ENCODE peak calls at places on chromosome 13, in ten cellular contexts. One of them, this sample, is unnamed.

GRCh38 chr13:90510319-90510718 is 837.2 kb upstream of the MIR17HG start:
- DNase-seq in naive thymus-derived CD4-positive, alpha-beta T cell: no peak
- DNase-seq in astrocyte of the hippocampus: no peak
- DNase-seq in stimulated activated CD4-positive, alpha-beta T cell treated with anti-CD3 and anti-CD28 coated beads, Interleukin-1b, Interleukin-23, amount 100 ng/mL, for 24 hours: no peak
- DNase-seq in COR-L47: no peak
- DNase-seq in stimulated activated CD8-positive, alpha-beta memory T cell treated with anti-CD3 and anti-CD28 coated beads, Interleukin-4, amount 100 ng/mL, for 48 hours: no peak
- DNase-seq in cardiac fibroblast: peak; percentile 13
- DNase-seq in substantia nigra: no peak
- DNase-seq in hepatic stellate cell: no peak
- DNase-seq in Daoy: no peak
- DNase-seq in this sample: no peak

GRCh38 chr13:33629610-33630009 is 188.3 kb upstream of the RFC3 start:
- DNase-seq in cardiac fibroblast: no peak
- DNase-seq in stimulated activated CD4-positive, alpha-beta T cell treated with anti-CD3 and anti-CD28 coated beads, Interleukin-1b, Interleukin-23, amount 100 ng/mL, for 24 hours: no peak
- DNase-seq in astrocyte of the hippocampus: no peak
- DNase-seq in hepatic stellate cell: no peak
- DNase-seq in stimulated activated CD8-positive, alpha-beta memory T cell treated with anti-CD3 and anti-CD28 coated beads, Interleukin-4, amount 100 ng/mL, for 48 hours: no peak
- DNase-seq in naive thymus-derived CD4-positive, alpha-beta T cell: no peak
- DNase-seq in Daoy: no peak
- DNase-seq in substantia nigra: no peak
- DNase-seq in COR-L47: no peak
- DNase-seq in this sample: no peak

GRCh38 chr13:25231537-25231936 is 55.8 kb downstream of the MTMR6 start:
- DNase-seq in stimulated activated CD8-positive, alpha-beta memory T cell treated with anti-CD3 and anti-CD28 coated beads, Interleukin-4, amount 100 ng/mL, for 48 hours: no peak
- DNase-seq in naive thymus-derived CD4-positive, alpha-beta T cell: no peak
- DNase-seq in cardiac fibroblast: no peak
- DNase-seq in COR-L47: peak; percentile 3
- DNase-seq in astrocyte of the hippocampus: no peak
- DNase-seq in Daoy: no peak
- DNase-seq in stimulated activated CD4-positive, alpha-beta T cell treated with anti-CD3 and anti-CD28 coated beads, Interleukin-1b, Interleukin-23, amount 100 ng/mL, for 24 hours: no peak
- DNase-seq in hepatic stellate cell: no peak
- DNase-seq in substantia nigra: no peak
- DNase-seq in this sample: no peak

GRCh38 chr13:106530907-106531520 is 4.4 kb downstream of the EFNB2 start:
- DNase-seq in cardiac fibroblast: no peak
- DNase-seq in Daoy: no peak
- DNase-seq in COR-L47: no peak
- DNase-seq in stimulated activated CD8-positive, alpha-beta memory T cell treated with anti-CD3 and anti-CD28 coated beads, Interleukin-4, amount 100 ng/mL, for 48 hours: no peak
- DNase-seq in hepatic stellate cell: no peak
- DNase-seq in stimulated activated CD4-positive, alpha-beta T cell treated with anti-CD3 and anti-CD28 coated beads, Interleukin-1b, Interleukin-23, amount 100 ng/mL, for 24 hours: no peak
- DNase-seq in substantia nigra: no peak
- DNase-seq in naive thymus-derived CD4-positive, alpha-beta T cell: no peak
- DNase-seq in astrocyte of the hippocampus: peak; percentile 60
- DNase-seq in this sample: no peak

GRCh38 chr13:32951580-32951979 is 64.6 kb upstream of the KL start:
- DNase-seq in substantia nigra: no peak
- DNase-seq in stimulated activated CD4-positive, alpha-beta T cell treated with anti-CD3 and anti-CD28 coated beads, Interleukin-1b, Interleukin-23, amount 100 ng/mL, for 24 hours: no peak
- DNase-seq in stimulated activated CD8-positive, alpha-beta memory T cell treated with anti-CD3 and anti-CD28 coated beads, Interleukin-4, amount 100 ng/mL, for 48 hours: no peak
- DNase-seq in cardiac fibroblast: no peak
- DNase-seq in Daoy: no peak
- DNase-seq in COR-L47: peak; percentile 54
- DNase-seq in hepatic stellate cell: no peak
- DNase-seq in naive thymus-derived CD4-positive, alpha-beta T cell: no peak
- DNase-seq in astrocyte of the hippocampus: no peak
- DNase-seq in this sample: no peak

GRCh38 chr13:60109285-60109684 is 54.4 kb downstream of the DIAPH3 start:
- DNase-seq in stimulated activated CD4-positive, alpha-beta T cell treated with anti-CD3 and anti-CD28 coated beads, Interleukin-1b, Interleukin-23, amount 100 ng/mL, for 24 hours: no peak
- DNase-seq in hepatic stellate cell: no peak
- DNase-seq in cardiac fibroblast: no peak
- DNase-seq in COR-L47: no peak
- DNase-seq in naive thymus-derived CD4-positive, alpha-beta T cell: no peak
- DNase-seq in substantia nigra: no peak
- DNase-seq in stimulated activated CD8-positive, alpha-beta memory T cell treated with anti-CD3 and anti-CD28 coated beads, Interleukin-4, amount 100 ng/mL, for 48 hours: no peak
- DNase-seq in Daoy: no peak
- DNase-seq in astrocyte of the hippocampus: no peak
- DNase-seq in this sample: no peak

GRCh38 chr13:113649212-113649611 is 8.8 kb downstream of the ATP4B start:
- DNase-seq in naive thymus-derived CD4-positive, alpha-beta T cell: no peak
- DNase-seq in Daoy: no peak
- DNase-seq in stimulated activated CD8-positive, alpha-beta memory T cell treated with anti-CD3 and anti-CD28 coated beads, Interleukin-4, amount 100 ng/mL, for 48 hours: no peak
- DNase-seq in hepatic stellate cell: no peak
- DNase-seq in COR-L47: no peak
- DNase-seq in substantia nigra: no peak
- DNase-seq in cardiac fibroblast: no peak
- DNase-seq in stimulated activated CD4-positive, alpha-beta T cell treated with anti-CD3 and anti-CD28 coated beads, Interleukin-1b, Interleukin-23, amount 100 ng/mL, for 24 hours: no peak
- DNase-seq in astrocyte of the hippocampus: no peak
- DNase-seq in this sample: no peak

GRCh38 chr13:47933688-47934011 is 67.4 kb downstream of the SUCLA2 start:
- DNase-seq in substantia nigra: no peak
- DNase-seq in stimulated activated CD4-positive, alpha-beta T cell treated with anti-CD3 and anti-CD28 coated beads, Interleukin-1b, Interleukin-23, amount 100 ng/mL, for 24 hours: no peak
- DNase-seq in naive thymus-derived CD4-positive, alpha-beta T cell: no peak
- DNase-seq in hepatic stellate cell: no peak
- DNase-seq in astrocyte of the hippocampus: peak; percentile 90
- DNase-seq in cardiac fibroblast: peak; percentile 20
- DNase-seq in stimulated activated CD8-positive, alpha-beta memory T cell treated with anti-CD3 and anti-CD28 coated beads, Interleukin-4, amount 100 ng/mL, for 48 hours: no peak
- DNase-seq in Daoy: peak; percentile 4
- DNase-seq in COR-L47: no peak
- DNase-seq in this sample: no peak

GRCh38 chr13:80132741-80133601 is 208.0 kb downstream of the SPRY2 start:
- DNase-seq in cardiac fibroblast: peak; percentile 59
- DNase-seq in COR-L47: no peak
- DNase-seq in naive thymus-derived CD4-positive, alpha-beta T cell: no peak
- DNase-seq in hepatic stellate cell: peak; percentile 24
- DNase-seq in stimulated activated CD4-positive, alpha-beta T cell treated with anti-CD3 and anti-CD28 coated beads, Interleukin-1b, Interleukin-23, amount 100 ng/mL, for 24 hours: no peak
- DNase-seq in substantia nigra: peak; percentile 71
- DNase-seq in Daoy: peak; percentile 25
- DNase-seq in astrocyte of the hippocampus: peak; percentile 73
- DNase-seq in stimulated activated CD8-positive, alpha-beta memory T cell treated with anti-CD3 and anti-CD28 coated beads, Interleukin-4, amount 100 ng/mL, for 48 hours: no peak
- DNase-seq in this sample: no peak

GRCh38 chr13:97911311-97912138 is 42.0 kb upstream of the IPO5 start:
- DNase-seq in astrocyte of the hippocampus: no peak
- DNase-seq in naive thymus-derived CD4-positive, alpha-beta T cell: no peak
- DNase-seq in stimulated activated CD4-positive, alpha-beta T cell treated with anti-CD3 and anti-CD28 coated beads, Interleukin-1b, Interleukin-23, amount 100 ng/mL, for 24 hours: no peak
- DNase-seq in cardiac fibroblast: peak; percentile 59
- DNase-seq in substantia nigra: no peak
- DNase-seq in stimulated activated CD8-positive, alpha-beta memory T cell treated with anti-CD3 and anti-CD28 coated beads, Interleukin-4, amount 100 ng/mL, for 48 hours: peak; percentile 26
- DNase-seq in COR-L47: no peak
- DNase-seq in Daoy: peak; percentile 40
- DNase-seq in hepatic stellate cell: no peak
- DNase-seq in this sample: peak; percentile 12

GRCh38 chr13:52804202-52804641 is 44.2 kb downstream of the PCDH8 start:
- DNase-seq in stimulated activated CD8-positive, alpha-beta memory T cell treated with anti-CD3 and anti-CD28 coated beads, Interleukin-4, amount 100 ng/mL, for 48 hours: no peak
- DNase-seq in cardiac fibroblast: no peak
- DNase-seq in astrocyte of the hippocampus: peak; percentile 70
- DNase-seq in Daoy: peak; percentile 59
- DNase-seq in substantia nigra: no peak
- DNase-seq in stimulated activated CD4-positive, alpha-beta T cell treated with anti-CD3 and anti-CD28 coated beads, Interleukin-1b, Interleukin-23, amount 100 ng/mL, for 24 hours: no peak
- DNase-seq in hepatic stellate cell: no peak
- DNase-seq in naive thymus-derived CD4-positive, alpha-beta T cell: no peak
- DNase-seq in COR-L47: no peak
- DNase-seq in this sample: no peak

GRCh38 chr13:73303858-73304257 is 245.1 kb downstream of the KLF5 start:
- DNase-seq in hepatic stellate cell: no peak
- DNase-seq in substantia nigra: no peak
- DNase-seq in stimulated activated CD4-positive, alpha-beta T cell treated with anti-CD3 and anti-CD28 coated beads, Interleukin-1b, Interleukin-23, amount 100 ng/mL, for 24 hours: no peak
- DNase-seq in stimulated activated CD8-positive, alpha-beta memory T cell treated with anti-CD3 and anti-CD28 coated beads, Interleukin-4, amount 100 ng/mL, for 48 hours: peak; percentile 42
- DNase-seq in Daoy: peak; percentile 19
- DNase-seq in cardiac fibroblast: peak; percentile 55
- DNase-seq in astrocyte of the hippocampus: peak; percentile 24
- DNase-seq in COR-L47: no peak
- DNase-seq in naive thymus-derived CD4-positive, alpha-beta T cell: no peak
- DNase-seq in this sample: peak; percentile 23

GRCh38 chr13:32164622-32165268 is 133.2 kb downstream of the FRY start:
- DNase-seq in COR-L47: peak; percentile 68
- DNase-seq in substantia nigra: no peak
- DNase-seq in naive thymus-derived CD4-positive, alpha-beta T cell: peak; percentile 3
- DNase-seq in hepatic stellate cell: peak; percentile 18
- DNase-seq in astrocyte of the hippocampus: peak; percentile 55
- DNase-seq in stimulated activated CD8-positive, alpha-beta memory T cell treated with anti-CD3 and anti-CD28 coated beads, Interleukin-4, amount 100 ng/mL, for 48 hours: peak; percentile 31
- DNase-seq in cardiac fibroblast: peak; percentile 86
- DNase-seq in Daoy: peak; percentile 65
- DNase-seq in stimulated activated CD4-positive, alpha-beta T cell treated with anti-CD3 and anti-CD28 coated beads, Interleukin-1b, Interleukin-23, amount 100 ng/mL, for 24 hours: no peak
- DNase-seq in this sample: peak; percentile 42

GRCh38 chr13:73388586-73388985 is 329.8 kb downstream of the KLF5 start:
- DNase-seq in naive thymus-derived CD4-positive, alpha-beta T cell: no peak
- DNase-seq in cardiac fibroblast: no peak
- DNase-seq in stimulated activated CD4-positive, alpha-beta T cell treated with anti-CD3 and anti-CD28 coated beads, Interleukin-1b, Interleukin-23, amount 100 ng/mL, for 24 hours: no peak
- DNase-seq in substantia nigra: no peak
- DNase-seq in stimulated activated CD8-positive, alpha-beta memory T cell treated with anti-CD3 and anti-CD28 coated beads, Interleukin-4, amount 100 ng/mL, for 48 hours: no peak
- DNase-seq in COR-L47: no peak
- DNase-seq in hepatic stellate cell: no peak
- DNase-seq in astrocyte of the hippocampus: no peak
- DNase-seq in Daoy: no peak
- DNase-seq in this sample: no peak

GRCh38 chr13:30600470-30600869 is 17.2 kb upstream of the USPL1 start:
- DNase-seq in hepatic stellate cell: no peak
- DNase-seq in naive thymus-derived CD4-positive, alpha-beta T cell: no peak
- DNase-seq in Daoy: no peak
- DNase-seq in COR-L47: no peak
- DNase-seq in substantia nigra: no peak
- DNase-seq in stimulated activated CD8-positive, alpha-beta memory T cell treated with anti-CD3 and anti-CD28 coated beads, Interleukin-4, amount 100 ng/mL, for 48 hours: no peak
- DNase-seq in astrocyte of the hippocampus: no peak
- DNase-seq in stimulated activated CD4-positive, alpha-beta T cell treated with anti-CD3 and anti-CD28 coated beads, Interleukin-1b, Interleukin-23, amount 100 ng/mL, for 24 hours: no peak
- DNase-seq in cardiac fibroblast: peak; percentile 39
- DNase-seq in this sample: no peak

GRCh38 chr13:79988573-79988972 is 352.4 kb downstream of the SPRY2 start:
- DNase-seq in hepatic stellate cell: peak; percentile 19
- DNase-seq in cardiac fibroblast: peak; percentile 79
- DNase-seq in naive thymus-derived CD4-positive, alpha-beta T cell: no peak
- DNase-seq in Daoy: peak; percentile 6
- DNase-seq in stimulated activated CD4-positive, alpha-beta T cell treated with anti-CD3 and anti-CD28 coated beads, Interleukin-1b, Interleukin-23, amount 100 ng/mL, for 24 hours: no peak
- DNase-seq in substantia nigra: no peak
- DNase-seq in stimulated activated CD8-positive, alpha-beta memory T cell treated with anti-CD3 and anti-CD28 coated beads, Interleukin-4, amount 100 ng/mL, for 48 hours: no peak
- DNase-seq in COR-L47: no peak
- DNase-seq in astrocyte of the hippocampus: peak; percentile 46
- DNase-seq in this sample: peak; percentile 22

GRCh38 chr13:32254416-32254815 is 60.7 kb downstream of the ZAR1L start:
- DNase-seq in astrocyte of the hippocampus: peak; percentile 26
- DNase-seq in hepatic stellate cell: no peak
- DNase-seq in substantia nigra: no peak
- DNase-seq in naive thymus-derived CD4-positive, alpha-beta T cell: no peak
- DNase-seq in COR-L47: no peak
- DNase-seq in stimulated activated CD4-positive, alpha-beta T cell treated with anti-CD3 and anti-CD28 coated beads, Interleukin-1b, Interleukin-23, amount 100 ng/mL, for 24 hours: no peak
- DNase-seq in Daoy: no peak
- DNase-seq in cardiac fibroblast: no peak
- DNase-seq in stimulated activated CD8-positive, alpha-beta memory T cell treated with anti-CD3 and anti-CD28 coated beads, Interleukin-4, amount 100 ng/mL, for 48 hours: no peak
- DNase-seq in this sample: no peak

GRCh38 chr13:60226507-60226906 is 62.8 kb upstream of the DIAPH3 start:
- DNase-seq in stimulated activated CD8-positive, alpha-beta memory T cell treated with anti-CD3 and anti-CD28 coated beads, Interleukin-4, amount 100 ng/mL, for 48 hours: no peak
- DNase-seq in hepatic stellate cell: peak; percentile 17
- DNase-seq in astrocyte of the hippocampus: peak; percentile 19
- DNase-seq in naive thymus-derived CD4-positive, alpha-beta T cell: no peak
- DNase-seq in Daoy: peak; percentile 13
- DNase-seq in COR-L47: peak; percentile 66
- DNase-seq in cardiac fibroblast: peak; percentile 51
- DNase-seq in stimulated activated CD4-positive, alpha-beta T cell treated with anti-CD3 and anti-CD28 coated beads, Interleukin-1b, Interleukin-23, amount 100 ng/mL, for 24 hours: no peak
- DNase-seq in substantia nigra: no peak
- DNase-seq in this sample: peak; percentile 8

GRCh38 chr13:71873418-71874276 is 6.6 kb upstream of the DACH1 start:
- DNase-seq in cardiac fibroblast: no peak
- DNase-seq in astrocyte of the hippocampus: no peak
- DNase-seq in stimulated activated CD8-positive, alpha-beta memory T cell treated with anti-CD3 and anti-CD28 coated beads, Interleukin-4, amount 100 ng/mL, for 48 hours: no peak
- DNase-seq in Daoy: no peak
- DNase-seq in naive thymus-derived CD4-positive, alpha-beta T cell: no peak
- DNase-seq in substantia nigra: no peak
- DNase-seq in hepatic stellate cell: no peak
- DNase-seq in COR-L47: peak; percentile 45
- DNase-seq in stimulated activated CD4-positive, alpha-beta T cell treated with anti-CD3 and anti-CD28 coated beads, Interleukin-1b, Interleukin-23, amount 100 ng/mL, for 24 hours: no peak
- DNase-seq in this sample: no peak

GRCh38 chr13:51728275-51728673 is 75.7 kb downstream of the DHRS12 start:
- DNase-seq in cardiac fibroblast: peak; percentile 17
- DNase-seq in naive thymus-derived CD4-positive, alpha-beta T cell: no peak
- DNase-seq in substantia nigra: no peak
- DNase-seq in stimulated activated CD8-positive, alpha-beta memory T cell treated with anti-CD3 and anti-CD28 coated beads, Interleukin-4, amount 100 ng/mL, for 48 hours: no peak
- DNase-seq in stimulated activated CD4-positive, alpha-beta T cell treated with anti-CD3 and anti-CD28 coated beads, Interleukin-1b, Interleukin-23, amount 100 ng/mL, for 24 hours: no peak
- DNase-seq in COR-L47: no peak
- DNase-seq in astrocyte of the hippocampus: no peak
- DNase-seq in Daoy: no peak
- DNase-seq in hepatic stellate cell: no peak
- DNase-seq in this sample: no peak

GRCh38 chr13:23467048-23467931 is 33.8 kb upstream of the SACS start:
- DNase-seq in stimulated activated CD8-positive, alpha-beta memory T cell treated with anti-CD3 and anti-CD28 coated beads, Interleukin-4, amount 100 ng/mL, for 48 hours: no peak
- DNase-seq in cardiac fibroblast: no peak
- DNase-seq in substantia nigra: no peak
- DNase-seq in Daoy: peak; percentile 5
- DNase-seq in astrocyte of the hippocampus: no peak
- DNase-seq in hepatic stellate cell: no peak
- DNase-seq in COR-L47: no peak
- DNase-seq in naive thymus-derived CD4-positive, alpha-beta T cell: no peak
- DNase-seq in stimulated activated CD4-positive, alpha-beta T cell treated with anti-CD3 and anti-CD28 coated beads, Interleukin-1b, Interleukin-23, amount 100 ng/mL, for 24 hours: no peak
- DNase-seq in this sample: no peak

GRCh38 chr13:20191902-20192469 is 752 bp downstream of the GJB2 start:
- DNase-seq in cardiac fibroblast: no peak
- DNase-seq in astrocyte of the hippocampus: peak; percentile 38
- DNase-seq in stimulated activated CD4-positive, alpha-beta T cell treated with anti-CD3 and anti-CD28 coated beads, Interleukin-1b, Interleukin-23, amount 100 ng/mL, for 24 hours: no peak
- DNase-seq in COR-L47: peak; percentile 25
- DNase-seq in naive thymus-derived CD4-positive, alpha-beta T cell: no peak
- DNase-seq in stimulated activated CD8-positive, alpha-beta memory T cell treated with anti-CD3 and anti-CD28 coated beads, Interleukin-4, amount 100 ng/mL, for 48 hours: peak; percentile 35
- DNase-seq in hepatic stellate cell: peak; percentile 17
- DNase-seq in substantia nigra: no peak
- DNase-seq in Daoy: peak; percentile 34
- DNase-seq in this sample: no peak

GRCh38 chr13:93244141-93244917 is 17.7 kb downstream of the GPC6 start:
- DNase-seq in cardiac fibroblast: peak; percentile 40
- DNase-seq in Daoy: peak; percentile 32
- DNase-seq in hepatic stellate cell: peak; percentile 34
- DNase-seq in stimulated activated CD8-positive, alpha-beta memory T cell treated with anti-CD3 and anti-CD28 coated beads, Interleukin-4, amount 100 ng/mL, for 48 hours: peak; percentile 27
- DNase-seq in substantia nigra: no peak
- DNase-seq in COR-L47: no peak
- DNase-seq in astrocyte of the hippocampus: peak; percentile 74
- DNase-seq in naive thymus-derived CD4-positive, alpha-beta T cell: no peak
- DNase-seq in stimulated activated CD4-positive, alpha-beta T cell treated with anti-CD3 and anti-CD28 coated beads, Interleukin-1b, Interleukin-23, amount 100 ng/mL, for 24 hours: no peak
- DNase-seq in this sample: peak; percentile 54

GRCh38 chr13:52850396-52851152 is 2.1 kb upstream of the PCDH8 start:
- DNase-seq in cardiac fibroblast: peak; percentile 34
- DNase-seq in COR-L47: peak; percentile 60
- DNase-seq in naive thymus-derived CD4-positive, alpha-beta T cell: no peak
- DNase-seq in hepatic stellate cell: peak; percentile 63
- DNase-seq in substantia nigra: peak; percentile 61
- DNase-seq in stimulated activated CD4-positive, alpha-beta T cell treated with anti-CD3 and anti-CD28 coated beads, Interleukin-1b, Interleukin-23, amount 100 ng/mL, for 24 hours: no peak
- DNase-seq in astrocyte of the hippocampus: peak; percentile 88
- DNase-seq in Daoy: peak; percentile 82
- DNase-seq in stimulated activated CD8-positive, alpha-beta memory T cell treated with anti-CD3 and anti-CD28 coated beads, Interleukin-4, amount 100 ng/mL, for 48 hours: peak; percentile 69
- DNase-seq in this sample: peak; percentile 77

GRCh38 chr13:24276310-24276709 is 33.1 kb upstream of the C1QTNF9 start:
- DNase-seq in astrocyte of the hippocampus: no peak
- DNase-seq in naive thymus-derived CD4-positive, alpha-beta T cell: peak; percentile 67
- DNase-seq in COR-L47: no peak
- DNase-seq in stimulated activated CD4-positive, alpha-beta T cell treated with anti-CD3 and anti-CD28 coated beads, Interleukin-1b, Interleukin-23, amount 100 ng/mL, for 24 hours: no peak
- DNase-seq in substantia nigra: no peak
- DNase-seq in hepatic stellate cell: no peak
- DNase-seq in stimulated activated CD8-positive, alpha-beta memory T cell treated with anti-CD3 and anti-CD28 coated beads, Interleukin-4, amount 100 ng/mL, for 48 hours: no peak
- DNase-seq in cardiac fibroblast: no peak
- DNase-seq in Daoy: no peak
- DNase-seq in this sample: no peak

GRCh38 chr13:32883501-32883900 is 132.7 kb upstream of the KL start:
- DNase-seq in stimulated activated CD8-positive, alpha-beta memory T cell treated with anti-CD3 and anti-CD28 coated beads, Interleukin-4, amount 100 ng/mL, for 48 hours: no peak
- DNase-seq in cardiac fibroblast: no peak
- DNase-seq in hepatic stellate cell: no peak
- DNase-seq in stimulated activated CD4-positive, alpha-beta T cell treated with anti-CD3 and anti-CD28 coated beads, Interleukin-1b, Interleukin-23, amount 100 ng/mL, for 24 hours: no peak
- DNase-seq in naive thymus-derived CD4-positive, alpha-beta T cell: no peak
- DNase-seq in Daoy: no peak
- DNase-seq in astrocyte of the hippocampus: peak; percentile 85
- DNase-seq in substantia nigra: no peak
- DNase-seq in COR-L47: peak; percentile 94
- DNase-seq in this sample: peak; percentile 44

GRCh38 chr13:77800219-77800618 is 102.7 kb downstream of the SLAIN1 start:
- DNase-seq in substantia nigra: no peak
- DNase-seq in stimulated activated CD4-positive, alpha-beta T cell treated with anti-CD3 and anti-CD28 coated beads, Interleukin-1b, Interleukin-23, amount 100 ng/mL, for 24 hours: no peak
- DNase-seq in naive thymus-derived CD4-positive, alpha-beta T cell: no peak
- DNase-seq in astrocyte of the hippocampus: no peak
- DNase-seq in COR-L47: no peak
- DNase-seq in hepatic stellate cell: no peak
- DNase-seq in cardiac fibroblast: peak; percentile 16
- DNase-seq in Daoy: no peak
- DNase-seq in stimulated activated CD8-positive, alpha-beta memory T cell treated with anti-CD3 and anti-CD28 coated beads, Interleukin-4, amount 100 ng/mL, for 48 hours: no peak
- DNase-seq in this sample: no peak

GRCh38 chr13:42970824-42971669 is 21.0 kb downstream of the EPSTI1 start:
- DNase-seq in naive thymus-derived CD4-positive, alpha-beta T cell: peak; percentile 12
- DNase-seq in stimulated activated CD4-positive, alpha-beta T cell treated with anti-CD3 and anti-CD28 coated beads, Interleukin-1b, Interleukin-23, amount 100 ng/mL, for 24 hours: no peak
- DNase-seq in hepatic stellate cell: peak; percentile 62
- DNase-seq in cardiac fibroblast: peak; percentile 74
- DNase-seq in COR-L47: no peak
- DNase-seq in Daoy: peak; percentile 42
- DNase-seq in substantia nigra: no peak
- DNase-seq in stimulated activated CD8-positive, alpha-beta memory T cell treated with anti-CD3 and anti-CD28 coated beads, Interleukin-4, amount 100 ng/mL, for 48 hours: peak; percentile 58
- DNase-seq in astrocyte of the hippocampus: peak; percentile 53
- DNase-seq in this sample: peak; percentile 9

This sample was measured in MG63.